ENCODE peak calls at places on chromosomes 12 and 14, in four cellular contexts. Q, O, G and X are unnamed samples.
A peak's percentile ranks its signal among the peaks of the same experiment; 100 is the strongest.

GRCh38 chr14:66137076-66137475 is 349.1 kb upstream of the CCDC196 start:
- DNase-seq in O (no peak), Q (no peak), G (no peak), X (no peak)

GRCh38 chr12:130026608-130027176 is 122.9 kb upstream of the TMEM132D start:
- DNase-seq in G (peak; percentile 54), O (no peak), Q (no peak), X (no peak)

GRCh38 chr12:76790564-76791552 is 26.9 kb downstream of the ZDHHC17 start:
- DNase-seq in G (peak; percentile 29), O (no peak), Q (peak; percentile 37), X (peak; percentile 46)

GRCh38 chr12:124026755-124027745 is 54.0 kb downstream of the ZNF664 start:
- DNase-seq in O (no peak), G (peak; percentile 56), Q (peak; percentile 86), X (peak; percentile 8)

GRCh38 chr14:102210421-102211042 is 70.8 kb downstream of the WDR20 start:
- DNase-seq in G (no peak), O (no peak), Q (no peak), X (no peak)

GRCh38 chr12:96514328-96514727 is 25.0 kb downstream of the CFAP54 start:
- DNase-seq in Q (peak; percentile 60), O (peak; percentile 62), G (no peak), X (no peak)

GRCh38 chr12:107320929-107321618 is 227.7 kb upstream of the CRY1 start:
- DNase-seq in O (no peak), Q (peak; percentile 26), G (no peak), X (no peak)

GRCh38 chr12:87596636-87597035 is 432.6 kb downstream of the C12orf50 start:
- DNase-seq in Q (no peak), G (no peak), O (no peak), X (no peak)

GRCh38 chr12:51351913-51352532 is 5.5 kb upstream of the CELA1 start:
- DNase-seq in G (peak; percentile 82), O (no peak), Q (peak; percentile 66), X (peak; percentile 66)

GRCh38 chr12:130922584-130922983 is 31.1 kb upstream of the ADGRD1 start:
- DNase-seq in G (no peak), O (no peak), Q (no peak), X (no peak)

GRCh38 chr12:26277511-26278246 is 82.3 kb downstream of the SSPN start:
- DNase-seq in G (no peak), Q (no peak), O (no peak), X (no peak)

GRCh38 chr12:124512667-124513296 is 54.6 kb downstream of the NCOR2 start:
- DNase-seq in O (no peak), G (peak; percentile 95), Q (peak; percentile 98), X (peak; percentile 96)

GRCh38 chr12:62744551-62744950 is 190.4 kb downstream of the PPM1H start:
- DNase-seq in G (no peak), O (no peak), Q (peak; percentile 34), X (no peak)

GRCh38 chr12:58465418-58465817 is 454.9 kb downstream of the LRIG3 start:
- DNase-seq in O (no peak), G (no peak), Q (peak; percentile 18), X (no peak)

GRCh38 chr12:120846721-120847120 is 57.4 kb downstream of the SPPL3 start:
- DNase-seq in Q (peak; percentile 50), O (no peak), G (no peak), X (no peak)

GRCh38 chr14:20970983-20971704 is 15.9 kb downstream of the RNASE2 start:
- DNase-seq in Q (peak; percentile 78), O (peak; percentile 9), G (peak; percentile 84), X (peak; percentile 86)

GRCh38 chr12:76025601-76026575 is 5.7 kb downstream of the PHLDA1 start:
- DNase-seq in G (no peak), O (no peak), Q (peak; percentile 75), X (peak; percentile 28)

GRCh38 chr14:50560929-50561280 is 960 bp downstream of the ATL1 start:
- DNase-seq in O (no peak), G (peak; percentile 20), Q (peak; percentile 71), X (peak; percentile 26)

GRCh38 chr12:85029456-85029855 is 6.6 kb downstream of the TSPAN19 start:
- DNase-seq in G (peak; percentile 1), O (no peak), Q (peak; percentile 26), X (peak; percentile 30)

GRCh38 chr12:55717397-55718007 is 1.7 kb downstream of the BLOC1S1 start:
- DNase-seq in Q (peak; percentile 86), G (peak; percentile 63), O (no peak), X (peak; percentile 19)
- H3K4me3 ChIP-seq in Q (no peak overlapping the region), G (peak overlapping the region; percentile 84), O (peak overlapping the region; percentile 81), X (no peak overlapping the region)

GRCh38 chr12:110543252-110543959 is 39.7 kb downstream of the PPTC7 start:
- DNase-seq in Q (peak; percentile 80), G (no peak), O (peak; percentile 90), X (peak; percentile 88)
- TF ChIP-seq FOS in Q (no peak), G (no peak), O (no peak), X (no peak)

GRCh38 chr14:100840286-100840685 is 14.4 kb downstream of the MEG3 start:
- DNase-seq in G (no peak), O (no peak), Q (no peak), X (no peak)
- H3K4me1 ChIP-seq in G (peaks cover 33% of the 10 kb centered on the region), O (no peaks in the 10 kb centered on the region), Q (peaks cover 23% of the 10 kb centered on the region), X (no peaks in the 10 kb centered on the region)

DNA sequence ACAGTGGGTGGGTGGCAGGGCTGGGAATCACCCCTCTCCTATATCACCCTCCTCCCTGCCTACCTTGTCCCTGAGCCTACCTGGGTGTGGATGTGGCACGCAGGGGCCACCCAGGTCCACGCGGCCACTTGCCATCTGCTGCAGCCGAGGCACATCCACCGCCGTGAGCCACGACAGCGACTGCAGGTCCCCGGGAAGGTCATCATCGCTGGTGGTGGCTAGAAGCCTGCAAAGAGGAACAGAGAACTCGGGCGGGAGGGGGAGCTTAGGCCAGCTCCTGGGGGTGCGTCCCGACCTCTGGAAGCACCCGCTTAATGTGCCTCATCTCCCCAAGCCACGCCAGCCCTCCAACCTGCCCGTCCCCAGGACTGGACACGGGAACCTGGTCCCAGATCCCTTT is 19.0 kb downstream of the FOXN4 start:
- DNase-seq in O (no peak), G (no peak), Q (no peak), X (no peak)
- H3K4me3 ChIP-seq in O (no peak overlapping the region), G (no peak overlapping the region), Q (no peak overlapping the region), X (no peak overlapping the region)

DNA sequence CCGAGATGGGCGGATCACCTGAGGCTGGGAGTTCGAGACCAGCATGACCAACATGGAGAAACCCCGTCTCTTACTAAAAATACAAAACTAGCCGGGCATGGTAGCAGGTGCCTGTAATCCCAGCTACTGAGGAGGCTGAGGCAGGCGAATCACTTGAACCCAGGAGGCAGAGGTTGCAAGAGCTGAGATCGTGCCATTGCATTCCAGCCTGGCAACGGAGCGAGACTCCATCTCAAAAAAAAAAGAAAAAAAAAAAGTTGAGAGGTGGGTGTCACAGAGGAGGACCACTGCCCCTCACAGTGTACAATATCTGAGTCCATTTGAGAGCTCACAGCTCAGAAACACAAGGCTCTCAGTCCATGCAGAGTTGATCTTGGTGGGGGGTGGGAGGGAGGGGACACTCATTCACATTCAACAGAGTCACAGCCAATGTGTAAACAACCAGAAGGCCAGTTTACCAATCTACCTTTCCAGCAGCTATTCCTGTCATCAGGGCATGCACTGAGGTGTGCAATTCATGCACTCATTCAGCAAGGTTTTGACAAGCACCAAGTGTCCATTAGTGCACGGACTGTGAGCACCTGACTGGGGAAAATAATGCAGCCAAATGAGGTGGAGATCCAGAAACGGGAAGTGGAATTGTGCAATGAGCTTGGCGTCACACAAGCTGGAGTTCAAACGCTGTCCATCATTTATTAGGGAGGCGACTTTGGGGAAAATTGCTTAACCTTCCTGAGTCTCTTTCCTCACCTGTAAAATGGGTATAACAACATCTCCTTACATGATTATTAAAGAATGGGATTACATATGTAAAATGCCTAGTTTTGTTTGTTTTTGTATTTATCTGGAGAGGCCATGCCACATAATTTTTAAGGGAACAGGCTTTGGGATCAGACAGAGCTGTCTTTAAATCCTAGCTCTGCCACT is 4.4 kb upstream of the EIF5 start:
- DNase-seq in Q (peak; percentile 40), O (no peak), G (peak; percentile 58), X (no peak)
- TF ChIP-seq FOS in Q (no peak), O (no peak), G (no peak), X (no peak)

DNA sequence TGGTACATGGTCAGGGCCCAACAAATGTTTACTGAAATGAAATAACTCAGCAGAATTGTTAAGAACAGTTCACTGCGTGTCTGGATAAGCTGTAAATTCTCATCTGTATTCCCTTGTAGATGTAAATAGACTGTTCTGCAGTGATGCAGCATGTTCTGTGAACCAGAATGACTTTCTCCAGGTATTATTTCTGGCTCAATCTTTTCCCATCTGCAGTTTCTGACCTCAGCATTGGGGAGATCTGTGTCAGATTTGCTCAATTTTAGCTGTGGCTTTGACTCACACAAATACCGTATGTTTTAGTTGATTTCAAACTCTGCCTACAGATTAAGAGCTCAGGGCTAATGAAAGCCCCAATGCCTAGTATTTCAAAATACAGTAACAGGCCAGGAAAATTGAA is 49.2 kb upstream of the DICER1 start:
- DNase-seq in G (no peak), Q (no peak), O (no peak), X (no peak)
- H3K4me1 ChIP-seq in G (no peaks in the 10 kb centered on the region), Q (no peaks in the 10 kb centered on the region), O (peaks cover 7% of the 10 kb centered on the region), X (no peaks in the 10 kb centered on the region)

GRCh38 chr12:33555128-33555527 is 115.5 kb upstream of the SYT10 start:
- DNase-seq in O (no peak), G (no peak), Q (no peak), X (no peak)
- H3K4me3 ChIP-seq in O (no peak overlapping the region), G (no peak overlapping the region), Q (no peak overlapping the region), X (no peak overlapping the region)

GRCh38 chr12:49043856-49044258 is 16.7 kb downstream of the KMT2D start:
- DNase-seq in O (no peak), Q (peak; percentile 40), G (peak; percentile 86), X (peak; percentile 39)
- TF ChIP-seq FOS in O (no peak), Q (no peak), G (no peak), X (no peak)